ENCODE peak calls at places on chromosome 16, in four cellular contexts. One of them, this sample, is unnamed.

GRCh38 chr16:54939537-54940278 is 9.0 kb downstream of the IRX5 start:
- DNase-seq in heart left ventricle: no peak
- DNase-seq in stimulated activated CD8-positive, alpha-beta memory T cell treated with anti-CD3 and anti-CD28 coated beads, Interleukin-4, amount 100 ng/mL, for 24 hours: no peak
- DNase-seq in NCI-H2081: no peak
- DNase-seq in this sample: no peak

GRCh38 chr16:88882358-88883030 is 16.0 kb upstream of the PABPN1L start:
- DNase-seq in NCI-H2081: no peak
- DNase-seq in heart left ventricle: no peak
- DNase-seq in stimulated activated CD8-positive, alpha-beta memory T cell treated with anti-CD3 and anti-CD28 coated beads, Interleukin-4, amount 100 ng/mL, for 24 hours: no peak
- DNase-seq in this sample: no peak

GRCh38 chr16:1300664-1301476 is 8.6 kb upstream of the UBE2I start:
- DNase-seq in NCI-H2081: peak
- DNase-seq in heart left ventricle: peak
- DNase-seq in stimulated activated CD8-positive, alpha-beta memory T cell treated with anti-CD3 and anti-CD28 coated beads, Interleukin-4, amount 100 ng/mL, for 24 hours: peak
- DNase-seq in this sample: peak

GRCh38 chr16:57824880-57825279 is 22.6 kb upstream of the KIFC3 start:
- DNase-seq in NCI-H2081: no peak
- DNase-seq in heart left ventricle: no peak
- DNase-seq in stimulated activated CD8-positive, alpha-beta memory T cell treated with anti-CD3 and anti-CD28 coated beads, Interleukin-4, amount 100 ng/mL, for 24 hours: no peak
- DNase-seq in this sample: no peak

GRCh38 chr16:3922241-3922640 is 41.7 kb upstream of the CREBBP start:
- DNase-seq in heart left ventricle: no peak
- DNase-seq in NCI-H2081: no peak
- DNase-seq in stimulated activated CD8-positive, alpha-beta memory T cell treated with anti-CD3 and anti-CD28 coated beads, Interleukin-4, amount 100 ng/mL, for 24 hours: no peak
- DNase-seq in this sample: no peak

GRCh38 chr16:2785101-2785991 is 2.0 kb downstream of the PRSS33 start:
- DNase-seq in stimulated activated CD8-positive, alpha-beta memory T cell treated with anti-CD3 and anti-CD28 coated beads, Interleukin-4, amount 100 ng/mL, for 24 hours: peak
- DNase-seq in NCI-H2081: no peak
- DNase-seq in heart left ventricle: peak
- DNase-seq in this sample: no peak

GRCh38 chr16:67804853-67805542 is 1.4 kb downstream of the RANBP10 start:
- DNase-seq in stimulated activated CD8-positive, alpha-beta memory T cell treated with anti-CD3 and anti-CD28 coated beads, Interleukin-4, amount 100 ng/mL, for 24 hours: no peak
- DNase-seq in NCI-H2081: no peak
- DNase-seq in heart left ventricle: no peak
- DNase-seq in this sample: no peak

GRCh38 chr16:66618588-66618987 is 14.1 kb downstream of the CMTM3 start:
- DNase-seq in heart left ventricle: no peak
- DNase-seq in NCI-H2081: no peak
- DNase-seq in stimulated activated CD8-positive, alpha-beta memory T cell treated with anti-CD3 and anti-CD28 coated beads, Interleukin-4, amount 100 ng/mL, for 24 hours: no peak
- DNase-seq in this sample: no peak

GRCh38 chr16:57475711-57476339 is 10.5 kb downstream of the DOK4 start:
- DNase-seq in NCI-H2081: no peak
- DNase-seq in heart left ventricle: no peak
- DNase-seq in stimulated activated CD8-positive, alpha-beta memory T cell treated with anti-CD3 and anti-CD28 coated beads, Interleukin-4, amount 100 ng/mL, for 24 hours: peak
- DNase-seq in this sample: no peak

GRCh38 chr16:9144106-9144505 is 52.7 kb downstream of the HAPSTR1 start:
- DNase-seq in NCI-H2081: no peak
- DNase-seq in heart left ventricle: no peak
- DNase-seq in stimulated activated CD8-positive, alpha-beta memory T cell treated with anti-CD3 and anti-CD28 coated beads, Interleukin-4, amount 100 ng/mL, for 24 hours: no peak
- DNase-seq in this sample: no peak

GRCh38 chr16:80788016-80788415 is 16.4 kb downstream of the CDYL2 start:
- DNase-seq in heart left ventricle: no peak
- DNase-seq in stimulated activated CD8-positive, alpha-beta memory T cell treated with anti-CD3 and anti-CD28 coated beads, Interleukin-4, amount 100 ng/mL, for 24 hours: no peak
- DNase-seq in NCI-H2081: no peak
- DNase-seq in this sample: no peak

GRCh38 chr16:84819644-84820304 is at the start of gene CRISPLD2:
- DNase-seq in NCI-H2081: peak
- DNase-seq in heart left ventricle: peak
- DNase-seq in stimulated activated CD8-positive, alpha-beta memory T cell treated with anti-CD3 and anti-CD28 coated beads, Interleukin-4, amount 100 ng/mL, for 24 hours: peak
- DNase-seq in this sample: peak

GRCh38 chr16:83837566-83837965 is 29.8 kb downstream of the HSBP1 start:
- DNase-seq in NCI-H2081: no peak
- DNase-seq in heart left ventricle: no peak
- DNase-seq in stimulated activated CD8-positive, alpha-beta memory T cell treated with anti-CD3 and anti-CD28 coated beads, Interleukin-4, amount 100 ng/mL, for 24 hours: no peak
- DNase-seq in this sample: no peak

GRCh38 chr16:28089992-28090365 is 26.5 kb upstream of the GSG1L start:
- DNase-seq in stimulated activated CD8-positive, alpha-beta memory T cell treated with anti-CD3 and anti-CD28 coated beads, Interleukin-4, amount 100 ng/mL, for 24 hours: no peak
- DNase-seq in NCI-H2081: no peak
- DNase-seq in heart left ventricle: no peak
- DNase-seq in this sample: no peak

GRCh38 chr16:6081320-6081976 is 983.9 kb upstream of the EEF2KMT start:
- DNase-seq in NCI-H2081: peak
- DNase-seq in stimulated activated CD8-positive, alpha-beta memory T cell treated with anti-CD3 and anti-CD28 coated beads, Interleukin-4, amount 100 ng/mL, for 24 hours: no peak
- DNase-seq in heart left ventricle: no peak
- DNase-seq in this sample: no peak

GRCh38 chr16:10376229-10376628 is 9.6 kb upstream of the ATF7IP2 start:
- DNase-seq in heart left ventricle: no peak
- DNase-seq in stimulated activated CD8-positive, alpha-beta memory T cell treated with anti-CD3 and anti-CD28 coated beads, Interleukin-4, amount 100 ng/mL, for 24 hours: no peak
- DNase-seq in NCI-H2081: no peak
- DNase-seq in this sample: no peak

GRCh38 chr16:66740533-66740932 is 10.9 kb downstream of the DYNC1LI2 start:
- DNase-seq in heart left ventricle: no peak
- DNase-seq in NCI-H2081: no peak
- DNase-seq in stimulated activated CD8-positive, alpha-beta memory T cell treated with anti-CD3 and anti-CD28 coated beads, Interleukin-4, amount 100 ng/mL, for 24 hours: no peak
- DNase-seq in this sample: no peak

GRCh38 chr16:79408355-79408754 is 192.2 kb downstream of the MAF start:
- DNase-seq in NCI-H2081: no peak
- DNase-seq in stimulated activated CD8-positive, alpha-beta memory T cell treated with anti-CD3 and anti-CD28 coated beads, Interleukin-4, amount 100 ng/mL, for 24 hours: no peak
- DNase-seq in heart left ventricle: no peak
- DNase-seq in this sample: no peak

GRCh38 chr16:24896439-24896838 is 50.7 kb downstream of the SLC5A11 start:
- DNase-seq in stimulated activated CD8-positive, alpha-beta memory T cell treated with anti-CD3 and anti-CD28 coated beads, Interleukin-4, amount 100 ng/mL, for 24 hours: no peak
- DNase-seq in heart left ventricle: no peak
- DNase-seq in NCI-H2081: no peak
- DNase-seq in this sample: no peak

GRCh38 chr16:1135459-1135825 is 17.5 kb upstream of the CACNA1H start:
- DNase-seq in NCI-H2081: no peak
- DNase-seq in heart left ventricle: no peak
- DNase-seq in stimulated activated CD8-positive, alpha-beta memory T cell treated with anti-CD3 and anti-CD28 coated beads, Interleukin-4, amount 100 ng/mL, for 24 hours: no peak
- DNase-seq in this sample: no peak

GRCh38 chr16:20844588-20844987 is 38.3 kb downstream of the REXO5 start:
- DNase-seq in stimulated activated CD8-positive, alpha-beta memory T cell treated with anti-CD3 and anti-CD28 coated beads, Interleukin-4, amount 100 ng/mL, for 24 hours: no peak
- DNase-seq in NCI-H2081: no peak
- DNase-seq in heart left ventricle: no peak
- DNase-seq in this sample: no peak

GRCh38 chr16:84641643-84642358 is 6.5 kb upstream of the KLHL36 start:
- DNase-seq in NCI-H2081: no peak
- DNase-seq in stimulated activated CD8-positive, alpha-beta memory T cell treated with anti-CD3 and anti-CD28 coated beads, Interleukin-4, amount 100 ng/mL, for 24 hours: no peak
- DNase-seq in heart left ventricle: no peak
- DNase-seq in this sample: no peak

GRCh38 chr16:49499018-49499785 is 125.6 kb downstream of the C16orf78 start:
- DNase-seq in stimulated activated CD8-positive, alpha-beta memory T cell treated with anti-CD3 and anti-CD28 coated beads, Interleukin-4, amount 100 ng/mL, for 24 hours: no peak
- DNase-seq in NCI-H2081: no peak
- DNase-seq in heart left ventricle: no peak
- DNase-seq in this sample: no peak

GRCh38 chr16:48535369-48535787 is 74.6 kb downstream of the N4BP1 start:
- DNase-seq in stimulated activated CD8-positive, alpha-beta memory T cell treated with anti-CD3 and anti-CD28 coated beads, Interleukin-4, amount 100 ng/mL, for 24 hours: no peak
- DNase-seq in heart left ventricle: no peak
- DNase-seq in NCI-H2081: no peak
- DNase-seq in this sample: no peak

This sample was measured in NCI-H774.